ENCODE peak calls at places on chromosomes 11 and 22, in four cellular contexts. One of them, this sample, is unnamed.
A peak's percentile ranks its signal among the peaks of the same experiment; 100 is the strongest.

GRCh38 chr11:74446445-74446844 is 20.9 kb downstream of the KCNE3 start:
- DNase-seq in HCT116: no peak
- DNase-seq in GM12891: no peak
- DNase-seq in stomach: no peak
- DNase-seq in this sample: no peak

GRCh38 chr22:49261616-49262015 is 566.1 kb downstream of the BRD1 start:
- DNase-seq in HCT116: no peak
- DNase-seq in GM12891: no peak
- DNase-seq in stomach: peak; percentile 13
- DNase-seq in this sample: no peak

GRCh38 chr11:108199446-108200321 is 22.8 kb downstream of the NPAT start:
- DNase-seq in HCT116: no peak
- DNase-seq in GM12891: no peak
- DNase-seq in stomach: no peak
- DNase-seq in this sample: no peak

GRCh38 chr11:34302046-34302921 is 55.5 kb downstream of the ABTB2 start:
- DNase-seq in HCT116: peak; percentile 57
- DNase-seq in GM12891: no peak
- DNase-seq in stomach: no peak
- DNase-seq in this sample: no peak

GRCh38 chr11:95829580-95830259 is 39.4 kb downstream of the CEP57 start:
- DNase-seq in HCT116: no peak
- DNase-seq in GM12891: no peak
- DNase-seq in stomach: no peak
- DNase-seq in this sample: no peak

GRCh38 chr11:119696378-119697157 is 32.4 kb downstream of the NECTIN1 start:
- DNase-seq in HCT116: no peak
- DNase-seq in GM12891: no peak
- DNase-seq in stomach: no peak
- DNase-seq in this sample: no peak

GRCh38 chr11:115616941-115617340 is 112.7 kb upstream of the CADM1 start:
- DNase-seq in HCT116: no peak
- DNase-seq in GM12891: no peak
- DNase-seq in stomach: no peak
- DNase-seq in this sample: peak; percentile 50

GRCh38 chr11:57069942-57070341 is 81.2 kb downstream of the OR5AK2 start:
- DNase-seq in HCT116: no peak
- DNase-seq in GM12891: no peak
- DNase-seq in stomach: no peak
- DNase-seq in this sample: no peak

GRCh38 chr22:48718818-48719500 is 1108.7 kb downstream of the BRD1 start:
- DNase-seq in HCT116: no peak
- DNase-seq in GM12891: no peak
- DNase-seq in stomach: no peak
- DNase-seq in this sample: no peak

GRCh38 chr11:8060146-8060719 is 20.8 kb upstream of the TUB start:
- DNase-seq in HCT116: no peak
- DNase-seq in GM12891: no peak
- DNase-seq in stomach: peak; percentile 13
- DNase-seq in this sample: no peak

GRCh38 chr22:42277988-42278776 is 7.7 kb upstream of the TCF20 start:
- DNase-seq in HCT116: no peak
- DNase-seq in GM12891: no peak
- DNase-seq in stomach: no peak
- DNase-seq in this sample: no peak

GRCh38 chr11:13183094-13183825 is 94.3 kb upstream of the BMAL1 start:
- DNase-seq in HCT116: no peak
- DNase-seq in GM12891: no peak
- DNase-seq in stomach: no peak
- DNase-seq in this sample: no peak

GRCh38 chr11:63672934-63673539 is 1.9 kb upstream of the ATL3 start:
- DNase-seq in HCT116: no peak
- DNase-seq in GM12891: no peak
- DNase-seq in stomach: no peak
- DNase-seq in this sample: no peak

GRCh38 chr11:12318791-12319733 is 58.3 kb upstream of the PARVA start:
- DNase-seq in HCT116: no peak
- DNase-seq in GM12891: no peak
- DNase-seq in stomach: no peak
- DNase-seq in this sample: no peak

GRCh38 chr11:131724436-131724995 is 354.1 kb downstream of the NTM start:
- DNase-seq in HCT116: no peak
- DNase-seq in GM12891: no peak
- DNase-seq in stomach: no peak
- DNase-seq in this sample: no peak

GRCh38 chr11:95145430-95146063 is 55.9 kb downstream of the ENDOD1 start:
- DNase-seq in HCT116: no peak
- DNase-seq in GM12891: no peak
- DNase-seq in stomach: no peak
- DNase-seq in this sample: no peak

GRCh38 chr22:22520667-22521602 is 865 bp upstream of the ZNF280A start:
- DNase-seq in HCT116: no peak
- DNase-seq in GM12891: no peak
- DNase-seq in stomach: no peak
- DNase-seq in this sample: no peak

GRCh38 chr11:877565-877964 is 33.0 kb downstream of the CHID1 start:
- DNase-seq in HCT116: peak; percentile 75
- DNase-seq in GM12891: no peak
- DNase-seq in stomach: no peak
- DNase-seq in this sample: no peak

GRCh38 chr11:27025312-27025955 is 15.2 kb upstream of the BBOX1 start:
- DNase-seq in HCT116: no peak
- DNase-seq in GM12891: no peak
- DNase-seq in stomach: no peak
- DNase-seq in this sample: no peak

GRCh38 chr11:118073554-118073953 is 3.3 kb upstream of the TMPRSS4 start:
- DNase-seq in HCT116: no peak
- DNase-seq in GM12891: no peak
- DNase-seq in stomach: no peak
- DNase-seq in this sample: no peak

GRCh38 chr11:20962581-20962980 is 293.2 kb downstream of the NELL1 start:
- DNase-seq in HCT116: no peak
- DNase-seq in GM12891: no peak
- DNase-seq in stomach: no peak
- DNase-seq in this sample: no peak

DNA sequence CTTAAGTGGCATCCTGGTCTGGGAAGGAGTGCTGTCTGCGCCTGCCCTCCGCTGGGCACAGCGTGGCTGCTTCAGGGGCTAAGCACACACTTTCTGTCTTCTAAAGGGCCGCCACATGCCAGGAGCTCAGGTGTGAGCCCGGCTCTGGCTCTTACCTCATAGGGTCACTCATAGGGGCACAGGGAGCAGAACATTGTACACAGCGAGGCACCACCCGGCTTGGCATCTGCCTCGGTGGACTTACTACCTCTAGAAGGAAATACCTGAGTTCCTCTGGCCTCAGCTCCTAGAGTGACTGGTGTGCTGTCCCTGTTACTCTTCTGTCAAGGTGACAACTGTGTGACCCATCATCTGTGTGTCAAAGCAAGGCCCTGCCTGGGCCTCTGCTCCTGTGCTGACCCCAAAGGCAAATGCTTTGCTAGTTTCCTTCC is 13.4 kb downstream of the NEAT1 start:
- DNase-seq in HCT116: no peak
- DNase-seq in GM12891: no peak
- DNase-seq in stomach: peak; percentile 49
- DNase-seq in this sample: peak; percentile 23
- TF ChIP-seq POLR2A in HCT116: no peak
- TF ChIP-seq POLR2A in GM12891: no peak
- TF ChIP-seq POLR2A in stomach: no peak
- TF ChIP-seq POLR2A in this sample: no peak

GRCh38 chr11:45802531-45803317 is 2.2 kb upstream of the SLC35C1 start:
- DNase-seq in HCT116: no peak
- DNase-seq in GM12891: no peak
- DNase-seq in stomach: peak; percentile 21
- DNase-seq in this sample: no peak

GRCh38 chr11:45803981-45804805 is 756 bp upstream of the SLC35C1 start:
- DNase-seq in HCT116: no peak
- DNase-seq in GM12891: peak; percentile 51
- DNase-seq in stomach: peak; percentile 88
- DNase-seq in this sample: peak; percentile 86

GRCh38 chr11:45799562-45799961 is 5.4 kb upstream of the SLC35C1 start:
- DNase-seq in HCT116: no peak
- DNase-seq in GM12891: no peak
- DNase-seq in stomach: no peak
- DNase-seq in this sample: no peak

GRCh38 chr11:45800261-45800660 is 4.7 kb upstream of the SLC35C1 start:
- DNase-seq in HCT116: no peak
- DNase-seq in GM12891: no peak
- DNase-seq in stomach: no peak
- DNase-seq in this sample: no peak

DNA sequence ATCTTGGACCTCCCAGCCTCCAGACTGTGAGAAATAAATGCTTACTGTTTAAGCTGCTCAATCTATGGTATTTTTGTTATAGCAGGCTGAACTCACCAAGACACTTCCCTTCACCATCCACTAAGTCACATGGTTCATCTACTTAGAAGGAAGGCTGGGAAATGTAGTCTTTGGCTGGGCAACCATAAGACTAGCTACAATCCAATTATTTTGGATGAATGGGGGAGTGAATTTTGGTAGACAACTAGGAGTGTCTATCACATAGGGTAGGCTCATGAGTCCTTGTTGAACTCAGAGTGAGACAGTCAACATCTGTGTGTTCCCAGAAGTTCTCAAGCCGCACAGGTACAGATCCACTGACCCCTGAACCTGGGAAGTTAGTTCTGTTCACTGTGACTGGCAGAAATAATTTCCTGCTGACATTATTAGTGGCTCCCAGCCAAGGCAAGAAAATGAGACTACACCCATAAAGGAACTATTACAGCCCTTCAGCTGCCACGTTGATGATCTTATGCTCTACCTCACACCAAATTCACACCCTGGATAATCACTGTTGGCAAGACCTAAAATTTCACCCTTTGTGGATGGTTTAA is 3.1 kb upstream of the SLC35C1 start:
- DNase-seq in HCT116: no peak
- DNase-seq in GM12891: no peak
- DNase-seq in stomach: peak; percentile 32
- DNase-seq in this sample: no peak
- TF ChIP-seq POLR2A in HCT116: no peak
- TF ChIP-seq POLR2A in GM12891: no peak
- TF ChIP-seq POLR2A in stomach: no peak
- TF ChIP-seq POLR2A in this sample: no peak

GRCh38 chr22:29071261-29072045 is 1.4 kb upstream of the KREMEN1 start:
- DNase-seq in HCT116: no peak
- DNase-seq in GM12891: no peak
- DNase-seq in stomach: peak; percentile 65
- DNase-seq in this sample: peak; percentile 50
- TF ChIP-seq POLR2A in HCT116: no peak
- TF ChIP-seq POLR2A in GM12891: no peak
- TF ChIP-seq POLR2A in stomach: no peak
- TF ChIP-seq POLR2A in this sample: no peak

GRCh38 chr22:40407831-40408717 is 37.7 kb downstream of the SGSM3 start:
- DNase-seq in HCT116: no peak
- DNase-seq in GM12891: no peak
- DNase-seq in stomach: no peak
- DNase-seq in this sample: no peak
- TF ChIP-seq POLR2A in HCT116: no peak
- TF ChIP-seq POLR2A in GM12891: peak; percentile 5
- TF ChIP-seq POLR2A in stomach: no peak
- TF ChIP-seq POLR2A in this sample: no peak

GRCh38 chr22:20494978-20495860 is at the start of gene KLHL22:
- DNase-seq in HCT116: no peak
- DNase-seq in GM12891: peak; percentile 57
- DNase-seq in stomach: peak; percentile 40
- DNase-seq in this sample: peak; percentile 52
- TF ChIP-seq POLR2A in HCT116: no peak
- TF ChIP-seq POLR2A in GM12891: no peak
- TF ChIP-seq POLR2A in stomach: no peak
- TF ChIP-seq POLR2A in this sample: peak; percentile 21

GRCh38 chr11:61919113-61919840 is 1.9 kb upstream of the RAB3IL1 start:
- DNase-seq in HCT116: no peak
- DNase-seq in GM12891: no peak
- DNase-seq in stomach: no peak
- DNase-seq in this sample: no peak

GRCh38 chr11:61921446-61921845 is 4.1 kb upstream of the RAB3IL1 start:
- DNase-seq in HCT116: no peak
- DNase-seq in GM12891: no peak
- DNase-seq in stomach: no peak
- DNase-seq in this sample: no peak

GRCh38 chr11:61918251-61919112 is 1.1 kb upstream of the RAB3IL1 start:
- DNase-seq in HCT116: no peak
- DNase-seq in GM12891: peak; percentile 9
- DNase-seq in stomach: no peak
- DNase-seq in this sample: no peak

GRCh38 chr11:61917357-61918109 is at the start of gene RAB3IL1:
- DNase-seq in HCT116: no peak
- DNase-seq in GM12891: peak; percentile 41
- DNase-seq in stomach: peak; percentile 56
- DNase-seq in this sample: peak; percentile 46

GRCh38 chr11:61919841-61920631 is 2.7 kb upstream of the RAB3IL1 start:
- DNase-seq in HCT116: no peak
- DNase-seq in GM12891: no peak
- DNase-seq in stomach: no peak
- DNase-seq in this sample: no peak
- TF ChIP-seq POLR2A in HCT116: no peak
- TF ChIP-seq POLR2A in GM12891: no peak
- TF ChIP-seq POLR2A in stomach: no peak
- TF ChIP-seq POLR2A in this sample: no peak

GRCh38 chr11:68261006-68261405 is 10.8 kb downstream of the C11orf24 start:
- DNase-seq in HCT116: no peak
- DNase-seq in GM12891: no peak
- DNase-seq in stomach: no peak
- DNase-seq in this sample: no peak

GRCh38 chr11:68262544-68262827 is 9.3 kb downstream of the C11orf24 start:
- DNase-seq in HCT116: no peak
- DNase-seq in GM12891: no peak
- DNase-seq in stomach: no peak
- DNase-seq in this sample: no peak

GRCh38 chr11:68263444-68264035 is 8.2 kb downstream of the C11orf24 start:
- DNase-seq in HCT116: no peak
- DNase-seq in GM12891: no peak
- DNase-seq in stomach: no peak
- DNase-seq in this sample: no peak

GRCh38 chr11:68260484-68260883 is 11.3 kb downstream of the C11orf24 start:
- DNase-seq in HCT116: no peak
- DNase-seq in GM12891: no peak
- DNase-seq in stomach: no peak
- DNase-seq in this sample: no peak

GRCh38 chr11:68261749-68262543 is 9.8 kb downstream of the C11orf24 start:
- DNase-seq in HCT116: no peak
- DNase-seq in GM12891: no peak
- DNase-seq in stomach: no peak
- DNase-seq in this sample: no peak
- TF ChIP-seq POLR2A in HCT116: no peak
- TF ChIP-seq POLR2A in GM12891: no peak
- TF ChIP-seq POLR2A in stomach: no peak
- TF ChIP-seq POLR2A in this sample: no peak

DNA sequence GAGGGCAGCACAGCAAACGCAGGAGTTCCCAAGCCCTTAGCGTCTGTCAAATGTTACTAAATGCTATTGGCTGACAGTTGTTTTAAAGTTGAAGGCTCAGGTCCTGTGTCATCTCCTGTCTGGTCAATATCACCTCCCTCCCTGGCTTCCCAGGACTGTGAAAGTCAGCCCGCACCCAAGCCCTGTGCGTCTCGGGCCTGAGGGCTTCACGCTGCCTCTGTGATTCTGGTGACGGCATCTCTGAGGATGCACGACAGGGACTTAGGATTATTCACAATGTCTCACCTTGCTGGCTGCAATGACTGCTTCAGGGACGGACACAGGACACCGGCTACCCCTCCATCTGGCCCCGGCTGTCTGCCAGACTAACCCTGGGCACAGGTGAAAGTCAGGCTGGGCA is 415.3 kb downstream of the CTTN start:
- DNase-seq in HCT116: no peak
- DNase-seq in GM12891: no peak
- DNase-seq in stomach: no peak
- DNase-seq in this sample: no peak
- TF ChIP-seq POLR2A in HCT116: no peak
- TF ChIP-seq POLR2A in GM12891: no peak
- TF ChIP-seq POLR2A in stomach: no peak
- TF ChIP-seq POLR2A in this sample: no peak